ENCODE peak calls at places on chromosome 18, in five cellular contexts. One of them, this sample, is unnamed. For H3K4me1, the result is how much of the 10 kb centered on the place peaks cover.

GRCh38 chr18:76822510-76823165 is at the start of gene ZNF236:
- DNase-seq in spleen: peak
- DNase-seq in CD8-positive, alpha-beta T cell: peak
- DNase-seq in psoas muscle: peak
- DNase-seq in kidney: peak
- DNase-seq in this sample: peak

GRCh38 chr18:3062798-3063563 is 50.0 kb upstream of the LPIN2 start:
- DNase-seq in CD8-positive, alpha-beta T cell: peak
- DNase-seq in psoas muscle: peak
- DNase-seq in kidney: peak
- DNase-seq in spleen: peak
- DNase-seq in this sample: peak

GRCh38 chr18:45621068-45621511 is 5.8 kb downstream of the SLC14A2 start:
- DNase-seq in spleen: no peak
- DNase-seq in psoas muscle: peak
- DNase-seq in CD8-positive, alpha-beta T cell: peak
- DNase-seq in kidney: no peak
- DNase-seq in this sample: no peak

GRCh38 chr18:70181015-70181414 is 24.5 kb downstream of the RTTN start:
- DNase-seq in CD8-positive, alpha-beta T cell: no peak
- DNase-seq in kidney: no peak
- DNase-seq in spleen: no peak
- DNase-seq in psoas muscle: no peak
- DNase-seq in this sample: no peak

GRCh38 chr18:77208969-77209368 is 40.7 kb upstream of the GALR1 start:
- DNase-seq in spleen: no peak
- DNase-seq in psoas muscle: no peak
- DNase-seq in kidney: no peak
- DNase-seq in CD8-positive, alpha-beta T cell: no peak
- DNase-seq in this sample: peak

GRCh38 chr18:77702686-77703085 is 453.0 kb downstream of the GALR1 start:
- DNase-seq in spleen: no peak
- DNase-seq in kidney: no peak
- DNase-seq in psoas muscle: no peak
- DNase-seq in CD8-positive, alpha-beta T cell: no peak
- DNase-seq in this sample: no peak

GRCh38 chr18:40355701-40356100 is 1599.3 kb upstream of the PIK3C3 start:
- DNase-seq in CD8-positive, alpha-beta T cell: no peak
- DNase-seq in kidney: no peak
- DNase-seq in psoas muscle: no peak
- DNase-seq in spleen: no peak
- DNase-seq in this sample: no peak

GRCh38 chr18:63523660-63524059 is 18.5 kb upstream of the SERPINB12 start:
- DNase-seq in spleen: no peak
- DNase-seq in kidney: no peak
- DNase-seq in psoas muscle: no peak
- DNase-seq in CD8-positive, alpha-beta T cell: no peak
- DNase-seq in this sample: no peak

GRCh38 chr18:23209031-23209430 is 73.7 kb downstream of the CABLES1 start:
- DNase-seq in CD8-positive, alpha-beta T cell: no peak
- DNase-seq in psoas muscle: no peak
- DNase-seq in kidney: no peak
- DNase-seq in spleen: no peak
- DNase-seq in this sample: no peak

GRCh38 chr18:12003894-12004293 is 22.6 kb downstream of the IMPA2 start:
- DNase-seq in spleen: no peak
- DNase-seq in psoas muscle: no peak
- DNase-seq in CD8-positive, alpha-beta T cell: no peak
- DNase-seq in kidney: peak
- DNase-seq in this sample: no peak

GRCh38 chr18:11885278-11885991 is 22.7 kb downstream of the MPPE1 start:
- DNase-seq in spleen: no peak
- DNase-seq in kidney: no peak
- DNase-seq in psoas muscle: no peak
- DNase-seq in CD8-positive, alpha-beta T cell: no peak
- DNase-seq in this sample: no peak

GRCh38 chr18:61840324-61840723 is 52.5 kb downstream of the RNF152 start:
- DNase-seq in CD8-positive, alpha-beta T cell: no peak
- DNase-seq in spleen: no peak
- DNase-seq in kidney: no peak
- DNase-seq in psoas muscle: no peak
- DNase-seq in this sample: no peak

GRCh38 chr18:12336251-12336650 is 28.2 kb downstream of the TUBB6 start:
- DNase-seq in kidney: no peak
- DNase-seq in spleen: no peak
- DNase-seq in psoas muscle: no peak
- DNase-seq in CD8-positive, alpha-beta T cell: no peak
- DNase-seq in this sample: no peak

GRCh38 chr18:75455249-75456183 is 28.0 kb upstream of the SMIM21 start:
- DNase-seq in psoas muscle: peak
- DNase-seq in CD8-positive, alpha-beta T cell: no peak
- DNase-seq in kidney: peak
- DNase-seq in spleen: no peak
- DNase-seq in this sample: peak

GRCh38 chr18:39742015-39742466 is 2176.4 kb upstream of the CELF4 start:
- DNase-seq in kidney: no peak
- DNase-seq in spleen: no peak
- DNase-seq in psoas muscle: no peak
- DNase-seq in CD8-positive, alpha-beta T cell: no peak
- DNase-seq in this sample: no peak

GRCh38 chr18:62717059-62717849 is 1.9 kb downstream of the PHLPP1 start:
- DNase-seq in psoas muscle: no peak
- DNase-seq in spleen: no peak
- DNase-seq in kidney: no peak
- DNase-seq in CD8-positive, alpha-beta T cell: peak
- DNase-seq in this sample: no peak

GRCh38 chr18:57027190-57027708 is 119.6 kb upstream of the BOD1L2 start:
- DNase-seq in kidney: no peak
- DNase-seq in spleen: no peak
- DNase-seq in CD8-positive, alpha-beta T cell: no peak
- DNase-seq in psoas muscle: no peak
- DNase-seq in this sample: no peak

GRCh38 chr18:14912967-14913366 is 165.0 kb downstream of the ANKRD30B start:
- DNase-seq in spleen: no peak
- DNase-seq in kidney: no peak
- DNase-seq in psoas muscle: no peak
- DNase-seq in CD8-positive, alpha-beta T cell: no peak
- DNase-seq in this sample: no peak

GRCh38 chr18:2976218-2976617 is 36.7 kb downstream of the LPIN2 start:
- DNase-seq in kidney: no peak
- DNase-seq in CD8-positive, alpha-beta T cell: no peak
- DNase-seq in spleen: no peak
- DNase-seq in psoas muscle: no peak
- DNase-seq in this sample: no peak

GRCh38 chr18:44474596-44474995 is 206.1 kb upstream of the SETBP1 start:
- DNase-seq in spleen: no peak
- DNase-seq in psoas muscle: no peak
- DNase-seq in kidney: no peak
- DNase-seq in CD8-positive, alpha-beta T cell: no peak
- DNase-seq in this sample: no peak

GRCh38 chr18:3283253-3283863 is 21.4 kb downstream of the MYL12B start:
- DNase-seq in spleen: no peak
- DNase-seq in psoas muscle: no peak
- DNase-seq in kidney: no peak
- DNase-seq in CD8-positive, alpha-beta T cell: no peak
- DNase-seq in this sample: no peak

GRCh38 chr18:3015203-3015590 is 2.3 kb upstream of the LPIN2 start:
- DNase-seq in CD8-positive, alpha-beta T cell: no peak
- DNase-seq in spleen: no peak
- DNase-seq in kidney: no peak
- DNase-seq in psoas muscle: no peak
- DNase-seq in this sample: no peak

GRCh38 chr18:73879771-73880170 is 267.9 kb downstream of the FBXO15 start:
- DNase-seq in kidney: no peak
- DNase-seq in spleen: no peak
- DNase-seq in CD8-positive, alpha-beta T cell: no peak
- DNase-seq in psoas muscle: no peak
- DNase-seq in this sample: no peak

GRCh38 chr18:76425299-76426101 is 69.5 kb downstream of the ZNF516 start:
- DNase-seq in spleen: no peak
- DNase-seq in CD8-positive, alpha-beta T cell: no peak
- DNase-seq in kidney: no peak
- DNase-seq in psoas muscle: no peak
- DNase-seq in this sample: no peak

GRCh38 chr18:50820901-50821520 is 1.2 kb upstream of the MRO start:
- DNase-seq in CD8-positive, alpha-beta T cell: no peak
- DNase-seq in psoas muscle: no peak
- DNase-seq in spleen: no peak
- DNase-seq in kidney: no peak
- DNase-seq in this sample: no peak
- H3K27ac ChIP-seq in CD8-positive, alpha-beta T cell: no peak
- H3K27ac ChIP-seq in psoas muscle: no peak
- H3K27ac ChIP-seq in spleen: peak
- H3K27ac ChIP-seq in kidney: no peak
- H3K27ac ChIP-seq in this sample: peak

DNA sequence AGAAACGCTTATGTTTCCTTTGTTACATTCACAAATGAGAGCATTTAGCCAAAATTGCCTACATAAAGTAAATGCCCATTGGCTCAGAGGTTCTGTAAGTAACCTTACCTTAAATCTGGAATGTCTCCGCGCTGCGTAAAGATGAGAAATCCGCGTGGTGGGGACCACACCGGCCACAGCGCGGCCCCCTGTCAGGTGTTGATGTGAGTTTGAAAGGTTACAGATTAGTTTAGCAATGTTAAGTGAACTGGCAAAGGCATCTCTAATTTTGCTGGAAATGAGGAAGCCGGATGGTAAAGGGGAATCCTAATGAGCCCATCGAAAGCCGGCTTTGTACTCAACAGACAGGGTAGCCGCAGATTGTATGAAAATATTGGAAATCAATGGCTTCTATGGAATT is 11.8 kb downstream of the SALL3 start:
- DNase-seq in CD8-positive, alpha-beta T cell: no peak
- DNase-seq in kidney: no peak
- DNase-seq in spleen: no peak
- DNase-seq in psoas muscle: no peak
- DNase-seq in this sample: no peak
- H3K4me1 ChIP-seq in CD8-positive, alpha-beta T cell: under half
- H3K4me1 ChIP-seq in kidney: under half
- H3K4me1 ChIP-seq in spleen: under half
- H3K4me1 ChIP-seq in psoas muscle: under half
- H3K4me1 ChIP-seq in this sample: under half

GRCh38 chr18:24514439-24514838 is 54.0 kb downstream of the HRH4 start:
- DNase-seq in spleen: no peak
- DNase-seq in CD8-positive, alpha-beta T cell: no peak
- DNase-seq in kidney: no peak
- DNase-seq in psoas muscle: no peak
- DNase-seq in this sample: no peak
- TF ChIP-seq CTCF in spleen: no peak
- TF ChIP-seq CTCF in CD8-positive, alpha-beta T cell: peak
- TF ChIP-seq CTCF in kidney: peak
- TF ChIP-seq CTCF in psoas muscle: peak
- TF ChIP-seq CTCF in this sample: peak

DNA sequence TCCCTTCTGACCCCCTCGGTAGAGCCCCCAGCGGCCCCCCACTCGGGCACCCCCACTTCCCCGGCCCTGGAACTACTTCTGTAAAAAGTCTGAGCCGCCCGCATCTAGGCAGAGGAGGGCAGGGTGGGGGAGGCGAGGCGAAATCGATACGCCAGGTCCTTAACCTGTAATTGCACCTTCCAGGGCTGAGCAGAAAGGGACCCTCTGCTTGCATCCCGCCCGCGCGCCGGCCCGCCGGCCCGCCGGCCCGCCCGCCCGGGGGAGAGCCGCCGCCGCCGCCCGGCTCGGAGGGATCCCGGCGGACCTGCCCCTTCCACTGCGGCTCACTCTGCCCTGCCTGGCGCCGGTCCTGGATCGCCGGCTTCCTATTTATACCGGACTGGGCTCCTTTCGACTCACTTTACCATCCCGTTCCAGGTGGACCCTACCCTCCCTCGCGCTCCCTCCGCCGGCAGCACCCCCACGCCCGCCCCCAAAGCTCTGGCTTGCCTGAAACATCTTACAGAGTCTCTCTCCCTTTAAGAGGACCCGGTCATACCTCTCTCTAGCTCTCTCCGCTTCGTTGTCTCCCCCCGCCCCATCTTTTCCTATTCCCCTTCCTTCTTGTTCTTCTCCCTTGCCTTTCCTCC is 838 bp downstream of the KLHL14 start:
- DNase-seq in CD8-positive, alpha-beta T cell: no peak
- DNase-seq in psoas muscle: no peak
- DNase-seq in spleen: peak
- DNase-seq in kidney: peak
- DNase-seq in this sample: no peak
- H3K27ac ChIP-seq in CD8-positive, alpha-beta T cell: no peak
- H3K27ac ChIP-seq in psoas muscle: no peak
- H3K27ac ChIP-seq in spleen: peak
- H3K27ac ChIP-seq in kidney: peak
- H3K27ac ChIP-seq in this sample: no peak

This sample was measured in left ventricle myocardium inferior.